ENCODE peak calls at places on chromosomes 5 and 9, in four cellular contexts. Y, E, N and C are unnamed samples.

GRCh38 chr5:56532411-56532935 is 282.9 kb upstream of the MAP3K1 start:
- DNase-seq in Y (no peak), E (no peak), N (no peak), C (no peak)

GRCh38 chr5:39757121-39757520 is 332.3 kb upstream of the DAB2 start:
- DNase-seq in Y (no peak), E (no peak), N (no peak), C (no peak)

GRCh38 chr5:179275381-179275878 is 69.8 kb downstream of the ADAMTS2 start:
- DNase-seq in Y (no peak), E (no peak), N (no peak), C (no peak)

GRCh38 chr5:127513571-127513970 is 3.9 kb upstream of the PRRC1 start:
- DNase-seq in Y (no peak), E (no peak), N (no peak), C (no peak)

GRCh38 chr9:14031761-14032279 is 282.1 kb downstream of the NFIB start:
- DNase-seq in Y (no peak), E (no peak), N (no peak), C (no peak)

GRCh38 chr9:121348321-121348720 is 21.7 kb downstream of the STOM start:
- DNase-seq in Y (no peak), E (no peak), N (no peak), C (no peak)

GRCh38 chr5:170769236-170769635 is 14.3 kb upstream of the GABRP start:
- DNase-seq in Y (no peak), E (no peak), N (no peak), C (no peak)

GRCh38 chr9:115118471-115119156 is 657 bp upstream of the TNC start:
- DNase-seq in Y (peak; percentile 65), E (no peak), N (no peak), C (no peak)

GRCh38 chr9:88923653-88924284 is 67.5 kb upstream of the S1PR3 start:
- DNase-seq in Y (no peak), E (no peak), N (no peak), C (no peak)

GRCh38 chr5:96794757-96795156 is 13.0 kb downstream of the ERAP1 start:
- DNase-seq in Y (no peak), E (no peak), N (no peak), C (no peak)

GRCh38 chr5:34061993-34062392 is 19.0 kb upstream of the C1QTNF3 start:
- DNase-seq in Y (no peak), E (no peak), N (peak; percentile 51), C (no peak)

GRCh38 chr9:131776473-131776872 is 36.6 kb upstream of the RAPGEF1 start:
- DNase-seq in Y (peak; percentile 85), E (peak; percentile 76), N (peak; percentile 32), C (no peak)

GRCh38 chr9:125538092-125538473 is 168.9 kb downstream of the MAPKAP1 start:
- DNase-seq in Y (no peak), E (no peak), N (peak; percentile 84), C (no peak)

GRCh38 chr9:115551396-115551795 is 433.4 kb upstream of the TNC start:
- DNase-seq in Y (no peak), E (no peak), N (no peak), C (no peak)

GRCh38 chr5:131672791-131673190 is 37.8 kb upstream of the RAPGEF6 start:
- DNase-seq in Y (no peak), E (no peak), N (no peak), C (no peak)

GRCh38 chr5:174071484-174071883 is 26.0 kb downstream of the NSG2 start:
- DNase-seq in Y (no peak), E (no peak), N (no peak), C (no peak)

GRCh38 chr5:17400724-17401508 is 97.1 kb upstream of the TAF11L2 start:
- DNase-seq in Y (peak; percentile 59), E (no peak), N (no peak), C (no peak)

GRCh38 chr9:127448112-127448805 is 2.9 kb downstream of the RPL12 start:
- DNase-seq in Y (no peak), E (no peak), N (no peak), C (no peak)

GRCh38 chr5:132372542-132372941 is 3.0 kb downstream of the SLC22A5 start:
- DNase-seq in Y (no peak), E (no peak), N (no peak), C (no peak)

GRCh38 chr5:133675376-133676154 is 63.2 kb upstream of the FSTL4 start:
- DNase-seq in Y (peak; percentile 18), E (no peak), N (no peak), C (no peak)

GRCh38 chr5:143229896-143230675 is 173.4 kb downstream of the NR3C1 start:
- DNase-seq in Y (no peak), E (no peak), N (peak; percentile 37), C (peak; percentile 99)

GRCh38 chr5:68424799-68425537 is 209.4 kb downstream of the PIK3R1 start:
- DNase-seq in Y (no peak), E (no peak), N (no peak), C (peak; percentile 67)

GRCh38 chr5:142178651-142179050 is 70.1 kb downstream of the NDFIP1 start:
- DNase-seq in Y (no peak), E (no peak), N (no peak), C (no peak)

GRCh38 chr5:122985954-122986721 is 50.4 kb downstream of the PPIC start:
- DNase-seq in Y (no peak), E (no peak), N (no peak), C (peak; percentile 60)

GRCh38 chr5:179271821-179272325 is 73.4 kb downstream of the ADAMTS2 start:
- DNase-seq in Y (peak; percentile 6), E (no peak), N (no peak), C (no peak)

GRCh38 chr5:131536211-131536826 is 98.7 kb downstream of the RAPGEF6 start:
- DNase-seq in Y (no peak), E (no peak), N (no peak), C (peak; percentile 66)

GRCh38 chr9:100359057-100359456 is 6.3 kb upstream of the TEX10 start:
- DNase-seq in Y (no peak), E (no peak), N (no peak), C (no peak)

GRCh38 chr9:99075246-99075912 is 29.5 kb upstream of the TGFBR1 start:
- DNase-seq in Y (no peak), E (peak; percentile 83), N (no peak), C (no peak)

GRCh38 chr9:122468735-122469134 is 9.0 kb downstream of the OR1J1 start:
- DNase-seq in Y (no peak), E (no peak), N (no peak), C (no peak)

GRCh38 chr5:10635257-10635860 is 71.5 kb downstream of the ANKRD33B start:
- DNase-seq in Y (no peak), E (no peak), N (no peak), C (peak; percentile 94)

GRCh38 chr9:132942541-132943182 is 1.8 kb downstream of the TSC1 start:
- DNase-seq in Y (no peak), E (no peak), N (no peak), C (no peak)

DNA sequence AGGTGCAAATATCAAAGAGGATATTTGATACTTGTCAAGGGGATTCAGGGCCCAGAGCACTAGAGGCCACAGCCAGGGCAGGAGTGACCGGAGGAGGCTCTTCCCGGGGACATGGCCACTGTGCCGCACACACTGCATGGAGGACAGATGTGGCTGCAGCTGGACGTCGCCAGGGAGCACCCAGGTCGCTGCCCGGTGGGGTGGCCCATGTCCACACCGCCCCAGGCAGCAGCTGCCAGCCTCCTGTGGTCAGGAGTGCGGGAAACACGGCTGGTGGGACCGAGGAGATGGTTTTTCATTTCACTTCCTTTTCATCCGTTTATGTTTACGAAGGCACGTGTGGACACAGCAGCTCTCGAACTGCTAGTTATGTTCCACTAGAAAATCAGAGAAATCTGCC is 15.1 kb downstream of the SEC16A start:
- DNase-seq in Y (no peak), E (no peak), N (no peak), C (no peak)
- TF ChIP-seq USF2 in Y (no peak), E (no peak), N (no peak), C (no peak)

DNA sequence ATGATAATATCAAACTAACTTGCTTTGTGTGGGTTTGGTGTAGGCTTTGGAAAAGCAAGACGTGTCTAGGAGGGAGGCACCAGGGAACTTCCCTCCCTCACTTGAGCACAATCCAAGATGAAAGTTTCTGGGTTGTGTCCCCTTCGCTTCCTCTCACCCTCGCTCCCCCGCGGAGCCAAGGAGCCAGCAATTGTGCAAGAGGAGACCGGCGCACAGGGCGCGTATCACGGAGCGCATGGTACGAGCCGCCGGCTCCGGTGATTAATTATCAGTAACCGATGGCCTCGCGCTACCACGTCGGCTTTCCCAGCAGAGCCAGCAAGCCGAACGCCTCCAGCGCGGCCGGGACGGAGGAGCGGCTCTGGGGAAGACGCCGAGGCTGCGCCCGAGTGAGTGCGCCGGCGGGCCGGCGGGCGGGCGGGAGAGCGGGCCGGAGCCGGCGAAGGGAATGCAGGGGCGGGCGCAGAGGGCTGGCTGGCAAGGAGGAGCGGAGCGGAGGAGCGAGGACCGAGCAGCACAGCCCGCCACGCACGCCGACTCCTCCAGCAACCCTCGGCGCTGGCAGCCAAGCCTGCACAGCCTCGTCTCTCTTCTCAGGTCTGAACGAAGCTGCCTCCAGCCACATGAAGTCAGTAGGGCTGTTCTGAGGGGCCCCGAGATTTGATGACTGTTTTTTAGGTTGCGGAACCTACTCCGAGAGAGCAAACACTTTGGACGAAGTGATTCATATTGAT is 143.6 kb downstream of the BNC2 start:
- DNase-seq in Y (peak; percentile 82), E (no peak), N (no peak), C (no peak)
- TF ChIP-seq TCF7 in Y (peak; percentile 33), E (no peak), N (no peak), C (no peak)

GRCh38 chr9:130660326-130660682 is 4.1 kb upstream of the PRDM12 start:
- DNase-seq in Y (no peak), E (no peak), N (no peak), C (no peak)

GRCh38 chr9:130658893-130659698 is 5.3 kb upstream of the PRDM12 start:
- DNase-seq in Y (peak; percentile 33), E (no peak), N (no peak), C (no peak)

GRCh38 chr9:130660683-130661460 is 3.5 kb upstream of the PRDM12 start:
- DNase-seq in Y (peak; percentile 58), E (peak; percentile 60), N (no peak), C (no peak)

GRCh38 chr9:130661461-130662098 is 2.8 kb upstream of the PRDM12 start:
- DNase-seq in Y (peak; percentile 29), E (no peak), N (no peak), C (no peak)

DNA sequence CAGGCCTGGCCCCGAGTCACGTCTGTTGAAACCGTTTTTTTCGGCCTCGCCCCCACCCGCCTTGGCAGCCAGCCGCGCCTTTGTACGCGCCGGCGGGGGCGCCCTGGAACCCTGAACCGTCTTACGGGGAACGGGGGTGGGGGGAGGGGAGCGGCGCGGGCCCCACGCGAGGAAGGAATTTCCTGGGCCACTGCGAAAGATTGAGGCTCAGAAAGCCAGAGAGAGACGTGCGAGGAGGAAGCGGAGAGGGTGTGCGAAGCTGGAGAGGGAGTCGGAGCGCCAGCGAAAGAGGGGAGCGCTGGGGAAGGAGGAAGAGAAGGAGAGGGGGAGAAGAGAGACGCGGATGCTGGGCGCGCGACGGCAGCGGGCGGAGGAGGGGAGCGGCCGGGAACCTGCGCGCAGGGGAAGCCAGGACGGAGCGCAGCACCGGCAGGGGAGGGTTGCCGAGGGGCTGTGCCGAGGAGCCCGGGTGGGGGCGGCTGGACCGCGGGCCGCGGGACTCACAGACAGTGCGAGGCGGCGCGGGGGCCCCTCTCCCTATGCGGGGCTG is 4.6 kb upstream of the PRDM12 start:
- DNase-seq in Y (peak; percentile 76), E (no peak), N (no peak), C (no peak)
- TF ChIP-seq USF2 in Y (no peak), E (no peak), N (no peak), C (no peak)

DNA sequence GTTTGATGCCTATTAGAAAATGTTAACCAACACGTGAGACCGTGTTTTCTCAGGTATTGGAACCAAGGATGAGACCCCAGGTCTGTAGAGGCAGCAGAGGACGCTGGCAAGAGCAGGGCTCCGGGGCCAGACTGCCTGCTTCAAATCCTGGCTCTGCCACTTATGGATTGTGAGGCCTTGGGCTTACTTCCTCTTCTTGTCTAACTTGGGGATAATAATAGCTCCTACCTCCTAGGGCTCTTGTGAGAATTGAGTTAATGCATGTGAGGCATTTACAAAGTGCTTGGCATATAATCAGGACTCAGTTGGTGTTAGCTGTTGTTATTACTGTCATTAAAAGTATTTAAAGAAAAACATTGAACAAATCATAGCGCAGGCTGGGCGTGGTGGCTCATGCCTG is 85.5 kb upstream of the PITX1 start:
- DNase-seq in Y (no peak), E (no peak), N (no peak), C (no peak)
- TF ChIP-seq TCF7 in Y (no peak), E (no peak), N (no peak), C (no peak)